ENCODE peak calls at places on chromosomes 4 and X, in six cellular contexts. F is heart left ventricle, B is hepatocyte, I is fibroblast of lung, U is brain microvascular endothelial cell, L is choroid plexus epithelial cell. G is an unnamed sample.

GRCh38 chr4:55438314-55438713 is 42.6 kb downstream of the TMEM165 start:
- DNase-seq in I (no peak), B (peak), U (no peak), F (no peak), L (no peak), G (no peak)

GRCh38 chrX:39693298-39693697 is 404.5 kb downstream of the BCOR start:
- DNase-seq in U (no peak), F (no peak), L (no peak), B (peak), I (no peak), G (no peak)

GRCh38 chr4:2352729-2353221 is 65.7 kb downstream of the ZFYVE28 start:
- DNase-seq in L (no peak), B (no peak), F (no peak), I (no peak), U (no peak), G (no peak)

GRCh38 chr4:138188406-138189084 is 53.6 kb downstream of the SLC7A11 start:
- DNase-seq in F (no peak), I (peak), L (no peak), U (no peak), B (no peak), G (no peak)

GRCh38 chr4:80335554-80336358 is at the start of gene CFAP299:
- DNase-seq in L (peak), U (peak), F (peak), I (peak), B (peak), G (peak)

GRCh38 chr4:139176299-139177048 is 544 bp downstream of the ELF2 start:
- DNase-seq in L (peak), B (peak), U (peak), F (peak), I (peak), G (no peak)

GRCh38 chrX:34629572-34629971 is 27.5 kb downstream of the TMEM47 start:
- DNase-seq in B (no peak), I (peak), L (no peak), F (no peak), U (no peak), G (no peak)

GRCh38 chr4:26530094-26530493 is 39.8 kb upstream of the CCKAR start:
- DNase-seq in L (no peak), F (no peak), B (no peak), U (no peak), I (no peak), G (no peak)

GRCh38 chr4:88791274-88791673 is 93.6 kb upstream of the NAP1L5 start:
- DNase-seq in F (no peak), L (peak), I (peak), B (no peak), U (no peak), G (no peak)

GRCh38 chr4:169070895-169071218 is 60.8 kb upstream of the CBR4 start:
- DNase-seq in B (peak), I (no peak), L (peak), F (no peak), U (no peak), G (no peak)
- H3K4me3 ChIP-seq in B (no peak), I (no peak), L (no peak), F (no peak), U (no peak), G (no peak)

GRCh38 chr4:164383187-164384181 is 370.4 kb upstream of the SMIM31 start:
- DNase-seq in B (peak), L (peak), I (peak), F (no peak), U (peak), G (no peak)
- H3K4me3 ChIP-seq in B (peak), L (peak), I (peak), F (peak), U (peak), G (peak)

DNA sequence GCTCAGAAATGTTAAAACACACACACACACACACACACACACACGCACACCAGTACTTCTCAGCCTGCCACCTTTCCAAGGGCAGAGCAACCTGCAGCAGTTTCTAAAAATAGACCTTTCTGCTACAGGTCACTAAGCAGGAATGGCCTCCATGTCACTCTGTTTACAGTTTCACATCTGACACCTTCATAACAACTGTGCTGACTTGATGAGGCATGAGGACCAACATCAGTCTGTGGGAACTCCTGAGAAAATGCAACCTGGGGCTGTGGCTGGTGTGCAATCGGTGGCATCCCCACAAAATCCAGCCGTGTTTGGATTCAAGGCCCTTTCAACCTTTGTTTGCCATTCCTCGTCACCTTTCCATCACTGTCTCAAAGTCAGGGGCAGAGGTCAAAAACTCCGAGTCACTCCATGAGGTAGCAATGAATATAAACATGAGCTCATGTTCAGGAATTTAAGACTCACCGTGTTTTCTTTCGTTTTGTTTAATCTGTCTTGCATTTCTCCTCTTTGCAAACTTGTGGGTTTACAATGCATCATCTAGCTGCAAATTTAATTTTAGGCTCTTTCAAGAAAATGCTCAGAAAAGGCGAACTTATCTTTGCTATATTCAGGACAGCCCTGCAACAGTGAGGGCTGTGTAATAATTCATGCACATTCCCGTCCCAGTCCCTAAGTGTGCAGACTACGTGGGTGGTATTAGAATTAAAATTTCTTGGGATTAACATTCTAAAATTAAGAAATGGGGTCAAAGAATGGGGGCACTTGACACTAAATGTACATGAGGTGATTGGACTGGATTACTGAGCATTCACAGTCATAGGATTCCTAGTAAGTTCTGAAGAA is 135.3 kb downstream of the SHROOM3 start:
- DNase-seq in F (no peak), B (peak), U (peak), L (peak), I (peak), G (peak)
- H3K4me3 ChIP-seq in F (no peak), B (no peak), U (no peak), L (no peak), I (no peak), G (no peak)

GRCh38 chr4:15779336-15779735 is 1.2 kb downstream of the CD38 start:
- DNase-seq in U (peak), I (peak), F (peak), L (peak), B (peak), G (no peak)

GRCh38 chr4:15778742-15779231 is 659 bp downstream of the CD38 start:
- DNase-seq in L (peak), U (peak), I (no peak), B (peak), F (peak), G (no peak)

GRCh38 chr4:15778191-15778741 is at the start of gene CD38:
- DNase-seq in U (peak), B (peak), I (no peak), F (peak), L (peak), G (no peak)

GRCh38 chr4:15776871-15777648 is 1.1 kb upstream of the CD38 start:
- DNase-seq in F (no peak), I (no peak), L (no peak), B (no peak), U (no peak), G (no peak)

DNA sequence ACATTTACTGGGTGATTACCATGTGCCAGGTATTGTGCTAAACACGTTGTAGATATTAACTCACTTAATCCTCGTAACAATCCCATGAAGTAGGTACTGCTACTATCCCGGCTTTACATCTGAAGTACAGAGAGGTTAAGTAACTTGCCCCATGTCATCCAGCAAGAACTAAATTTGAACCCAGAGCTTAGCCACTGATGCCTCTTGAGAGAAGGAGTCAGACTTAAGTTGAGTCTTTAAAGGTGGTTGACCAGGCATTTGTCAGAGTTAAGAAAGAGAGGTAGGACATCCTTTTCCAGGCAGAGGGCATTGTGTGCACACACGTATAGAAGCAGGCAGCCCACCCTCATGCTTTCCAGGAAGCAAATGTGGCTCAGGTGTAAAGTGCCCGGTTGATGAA is 431 bp upstream of the CD38 start:
- DNase-seq in F (no peak), L (no peak), B (no peak), I (no peak), U (no peak), G (no peak)
- H3K4me3 ChIP-seq in F (peak), L (no peak), B (no peak), I (no peak), U (no peak), G (no peak)

GRCh38 chr4:16085822-16086221 is 2.0 kb upstream of the PROM1 start:
- DNase-seq in B (no peak), F (no peak), I (no peak), L (no peak), U (no peak), G (no peak)

GRCh38 chr4:16082038-16082423 is 1.8 kb downstream of the PROM1 start:
- DNase-seq in B (no peak), F (no peak), L (no peak), I (no peak), U (no peak), G (no peak)

GRCh38 chr4:16079046-16079445 is 4.8 kb downstream of the PROM1 start:
- DNase-seq in F (no peak), B (peak), U (no peak), I (no peak), L (no peak), G (no peak)

GRCh38 chr4:16082424-16083216 is 1.2 kb downstream of the PROM1 start:
- DNase-seq in U (no peak), I (no peak), F (peak), B (peak), L (no peak), G (no peak)

GRCh38 chr4:16083217-16084191 is at the start of gene PROM1:
- DNase-seq in L (no peak), B (peak), I (no peak), U (no peak), F (peak), G (no peak)
- H3K4me3 ChIP-seq in L (peak), B (peak), I (peak), U (peak), F (peak), G (no peak)

GRCh38 chr4:99947608-99948007 is 1.2 kb upstream of the DNAJB14 start:
- DNase-seq in U (no peak), B (no peak), F (no peak), I (peak), L (no peak), G (no peak)
- H3K4me3 ChIP-seq in U (no peak), B (peak), F (peak), I (peak), L (no peak), G (no peak)

DNA sequence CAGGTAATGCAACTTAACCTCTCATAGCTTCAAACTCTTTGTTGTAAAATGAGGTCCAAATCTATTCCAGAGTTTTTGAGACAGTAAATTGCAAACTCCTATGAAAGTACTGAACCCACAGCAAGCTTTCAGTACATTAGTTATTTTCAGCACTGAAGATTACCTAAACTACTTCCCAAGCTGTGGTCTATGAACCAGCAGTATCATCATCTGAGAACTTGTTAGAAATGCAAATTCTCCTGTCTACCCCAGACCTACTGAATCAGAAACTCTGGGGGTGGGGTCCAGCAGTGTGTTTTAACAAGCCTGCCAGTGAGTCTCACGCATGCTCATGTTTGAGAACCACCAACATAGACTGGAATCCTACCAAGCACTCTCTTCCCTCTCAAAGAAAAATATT is 5.7 kb upstream of the CASP6 start:
- DNase-seq in F (no peak), L (no peak), U (no peak), I (no peak), B (no peak), G (no peak)
- H3K4me3 ChIP-seq in F (no peak), L (no peak), U (no peak), I (no peak), B (no peak), G (no peak)